ENCODE peak calls at places on chromosomes 13 and 19, in five cellular contexts. T, P, J, H and U are unnamed samples.
A peak's percentile ranks its signal among the peaks of the same experiment; 100 is the strongest.

GRCh38 chr19:6753178-6754031 is 13.8 kb downstream of the SH2D3A start:
- DNase-seq in J (peak; percentile 51), T (no peak), H (peak; percentile 99), P (peak; percentile 46), U (peak; percentile 72)

GRCh38 chr19:51735759-51736449 is 12.1 kb upstream of the HAS1 start:
- DNase-seq in J (peak; percentile 93), H (no peak), T (peak; percentile 41), P (peak; percentile 60), U (peak; percentile 97)

GRCh38 chr13:108924154-108924940 is 294.9 kb downstream of the MYO16 start:
- DNase-seq in T (no peak), J (no peak), H (no peak), P (peak; percentile 20), U (peak; percentile 73)

GRCh38 chr19:48010932-48011758 is 16.7 kb downstream of the ELSPBP1 start:
- DNase-seq in P (no peak), H (no peak), J (no peak), T (no peak), U (no peak)

GRCh38 chr13:44649118-44649455 is 73.0 kb upstream of the TSC22D1 start:
- DNase-seq in P (no peak), H (peak; percentile 75), T (no peak), J (no peak), U (no peak)

GRCh38 chr19:13102666-13103584 is at the start of gene LYL1:
- DNase-seq in J (no peak), P (no peak), T (no peak), H (peak; percentile 79), U (no peak)

GRCh38 chr19:29655648-29656335 is 9.5 kb upstream of the PLEKHF1 start:
- DNase-seq in H (no peak), J (no peak), P (no peak), T (no peak), U (no peak)

GRCh38 chr13:100229603-100230002 is 140.7 kb downstream of the PCCA start:
- DNase-seq in J (no peak), T (no peak), H (no peak), P (no peak), U (no peak)

GRCh38 chr13:106038752-106039151 is 496.7 kb downstream of the EFNB2 start:
- DNase-seq in P (peak; percentile 91), T (no peak), J (peak; percentile 84), H (no peak), U (peak; percentile 83)

GRCh38 chr19:40756502-40757110 is 5.6 kb downstream of the SNRPA start:
- DNase-seq in H (no peak), J (no peak), T (no peak), P (no peak), U (no peak)

GRCh38 chr19:33286899-33287298 is 15.4 kb downstream of the CEBPA start:
- DNase-seq in H (no peak), P (no peak), J (no peak), T (no peak), U (no peak)

GRCh38 chr19:47028372-47028672 is 8.7 kb downstream of the NPAS1 start:
- DNase-seq in T (no peak), J (no peak), P (no peak), H (peak; percentile 64), U (no peak)

GRCh38 chr13:106349080-106349841 is 186.2 kb downstream of the EFNB2 start:
- DNase-seq in H (peak; percentile 62), P (peak; percentile 77), T (no peak), J (no peak), U (peak; percentile 36)

GRCh38 chr19:10538204-10538603 is 5.5 kb upstream of the ATG4D start:
- DNase-seq in J (no peak), H (no peak), T (no peak), P (no peak), U (no peak)

GRCh38 chr19:5354403-5354802 is 13.8 kb upstream of the PTPRS start:
- DNase-seq in T (no peak), P (no peak), J (no peak), H (peak; percentile 71), U (no peak)

GRCh38 chr19:771332-771785 is 20.4 kb downstream of the MISP start:
- DNase-seq in P (peak; percentile 35), J (peak; percentile 60), T (no peak), H (peak; percentile 62), U (peak; percentile 69)

GRCh38 chr19:12994701-12995595 is at the start of gene NFIX:
- DNase-seq in P (peak; percentile 64), J (peak; percentile 68), T (no peak), H (peak; percentile 60), U (peak; percentile 44)

GRCh38 chr13:101303512-101303911 is 112.8 kb downstream of the NALCN start:
- DNase-seq in J (peak; percentile 82), P (no peak), T (no peak), H (no peak), U (no peak)

GRCh38 chr19:2511991-2512390 is 36.1 kb downstream of the GADD45B start:
- DNase-seq in T (no peak), J (no peak), P (no peak), H (no peak), U (no peak)

GRCh38 chr19:2509096-2509495 is 33.2 kb downstream of the GADD45B start:
- DNase-seq in J (no peak), T (no peak), H (no peak), P (no peak), U (no peak)

GRCh38 chr19:2514981-2515518 is 39.1 kb downstream of the GADD45B start:
- DNase-seq in P (no peak), T (no peak), H (no peak), J (no peak), U (no peak)

GRCh38 chr19:2512523-2513431 is 36.9 kb downstream of the GADD45B start:
- DNase-seq in J (no peak), H (peak; percentile 51), T (no peak), P (no peak), U (no peak)

GRCh38 chr19:2511570-2511969 is 35.6 kb downstream of the GADD45B start:
- DNase-seq in T (no peak), P (no peak), J (no peak), H (no peak), U (no peak)
- H3K4me3 ChIP-seq in T (no peak overlapping the region), P (no peak overlapping the region), J (no peak overlapping the region), H (no peak overlapping the region), U (no peak overlapping the region)

DNA sequence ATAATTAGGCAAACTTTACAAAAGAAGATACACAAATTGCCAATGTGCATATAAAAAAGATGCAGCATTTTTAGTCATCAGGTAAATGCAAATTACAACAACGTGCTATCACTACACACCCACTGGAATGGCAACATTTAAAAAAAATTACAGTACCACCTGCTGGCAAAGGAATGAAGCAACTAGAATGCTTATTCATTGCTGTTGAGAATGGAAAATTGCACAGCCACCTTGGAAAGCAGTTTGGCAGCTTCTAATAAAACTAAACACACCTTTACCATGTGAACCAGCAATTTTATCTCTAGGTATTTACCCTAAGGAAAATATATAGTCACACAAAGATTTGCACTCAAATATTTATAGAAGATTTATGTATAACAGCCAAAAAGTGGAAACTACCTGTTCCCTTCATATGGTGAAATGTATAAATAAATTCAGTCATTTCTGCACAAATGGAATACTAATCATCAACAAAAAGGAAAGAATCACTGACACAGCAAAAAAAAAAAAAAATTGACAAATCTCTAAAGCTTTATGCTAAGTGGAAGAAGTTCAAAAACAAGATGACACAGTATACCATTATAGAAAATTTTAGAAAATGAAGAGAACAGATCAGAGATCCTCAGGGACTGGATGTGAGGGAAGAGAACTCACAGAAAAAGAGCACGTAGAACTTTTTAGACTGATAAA is 30.3 kb downstream of the OXGR1 start:
- DNase-seq in J (no peak), P (no peak), T (no peak), H (no peak), U (peak; percentile 10)
- TF ChIP-seq CTCF in J (no peak), P (no peak), T (no peak), H (no peak), U (no peak)

GRCh38 chr13:19959141-19959830 is 759 bp downstream of the ZMYM2 start:
- DNase-seq in T (peak; percentile 8), J (peak; percentile 52), H (peak; percentile 61), P (peak; percentile 48), U (peak; percentile 51)

GRCh38 chr13:19959831-19960672 is 1.5 kb downstream of the ZMYM2 start:
- DNase-seq in P (peak; percentile 91), J (peak; percentile 89), H (peak; percentile 94), T (peak; percentile 67), U (peak; percentile 95)

GRCh38 chr13:19961484-19961883 is 3.0 kb downstream of the ZMYM2 start:
- DNase-seq in J (no peak), P (no peak), T (no peak), H (no peak), U (no peak)

GRCh38 chr13:19961924-19962323 is 3.4 kb downstream of the ZMYM2 start:
- DNase-seq in H (no peak), J (no peak), P (no peak), T (no peak), U (no peak)

DNA sequence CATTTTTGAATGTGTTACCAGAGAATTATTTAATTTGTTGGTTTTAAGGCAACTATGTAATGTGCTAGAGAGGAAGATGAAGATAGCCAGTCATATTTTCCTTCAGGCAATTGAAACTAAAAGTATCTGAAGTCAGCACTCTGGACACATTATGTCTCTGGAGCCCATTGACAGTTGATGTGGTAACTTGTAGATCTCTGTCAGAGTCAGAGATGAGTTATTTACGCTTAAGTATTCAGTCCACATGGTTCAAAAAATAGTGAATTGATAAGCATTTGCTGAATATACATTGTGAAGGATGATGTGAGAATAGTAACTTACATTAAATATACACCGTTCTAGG is 2.1 kb downstream of the ZMYM2 start:
- DNase-seq in J (no peak), H (no peak), P (no peak), T (no peak), U (peak; percentile 23)
- H3K4me3 ChIP-seq in J (peak overlapping the region; percentile 90), H (peak overlapping the region; percentile 68), P (peak overlapping the region; percentile 80), T (peak overlapping the region; percentile 84), U (peak overlapping the region; percentile 88)

GRCh38 chr19:18834644-18834984 is 2.9 kb downstream of the UPF1 start:
- DNase-seq in H (no peak), J (no peak), P (no peak), T (no peak), U (no peak)
- TF ChIP-seq CTCF in H (no peak), J (no peak), P (no peak), T (no peak), U (no peak)

GRCh38 chr13:33109319-33109718 is 93.1 kb downstream of the KL start:
- DNase-seq in J (peak; percentile 74), P (no peak), T (no peak), H (no peak), U (no peak)
- H3K4me3 ChIP-seq in J (no peak overlapping the region), P (no peak overlapping the region), T (no peak overlapping the region), H (no peak overlapping the region), U (no peak overlapping the region)